ENCODE peak calls at places on chromosomes 13 and 19, in seven cellular contexts. P is glomerular endothelial cell; I is BE2C; G is GM04503; Q is activated naive CD8-positive, alpha-beta T cell treated with anti-CD3 and anti-CD28 coated beads, Interleukin-2, amount 50 U/mL, for 16 hours; T is activated CD4-positive, alpha-beta T cell treated with anti-CD3 and anti-CD28 coated beads, Interleukin-2, amount 50 U/mL, for 1 hour; N is stimulated activated CD4-positive, alpha-beta T cell treated with anti-CD3 and anti-CD28 coated beads, Interleukin-4, amount 100 ng/mL, for 24 hours. K is an unnamed sample.

GRCh38 chr19:2326699-2327360 is 1.6 kb downstream of the LSM7 start:
- DNase-seq in P (no peak), I (no peak), G (no peak), Q (no peak), T (no peak), N (no peak), K (no peak)

GRCh38 chr19:48419158-48419920 is 25.9 kb downstream of the GRIN2D start:
- DNase-seq in P (no peak), I (peak; percentile 82), G (no peak), Q (peak; percentile 30), T (peak; percentile 63), N (peak; percentile 73), K (peak; percentile 67)

GRCh38 chr19:8252922-8253589 is 43.9 kb downstream of the CERS4 start:
- DNase-seq in P (no peak), I (peak; percentile 86), G (peak; percentile 18), Q (peak; percentile 72), T (peak; percentile 86), N (peak; percentile 86), K (peak; percentile 77)

GRCh38 chr19:3179739-3180293 is 1.2 kb downstream of the S1PR4 start:
- DNase-seq in P (no peak), I (no peak), G (no peak), Q (no peak), T (peak; percentile 12), N (peak; percentile 53), K (no peak)

GRCh38 chr13:31201341-31202024 is 1.7 kb downstream of the B3GLCT start:
- DNase-seq in P (no peak), I (peak; percentile 47), G (no peak), Q (no peak), T (no peak), N (no peak), K (no peak)

GRCh38 chr19:6712692-6713670 is 7.5 kb downstream of the C3 start:
- DNase-seq in P (no peak), I (no peak), G (no peak), Q (no peak), T (no peak), N (no peak), K (no peak)

GRCh38 chr19:4198467-4199126 is 16.1 kb downstream of the ANKRD24 start:
- DNase-seq in P (no peak), I (no peak), G (no peak), Q (no peak), T (no peak), N (no peak), K (no peak)

GRCh38 chr13:25489238-25489637 is 117.5 kb downstream of the ATP8A2 start:
- DNase-seq in P (no peak), I (no peak), G (no peak), Q (no peak), T (no peak), N (no peak), K (no peak)

GRCh38 chr19:45468159-45468651 is 409 bp downstream of the FOSB start:
- DNase-seq in P (no peak), I (no peak), G (no peak), Q (no peak), T (peak; percentile 47), N (peak; percentile 39), K (no peak)

GRCh38 chr19:2394054-2394668 is 33.2 kb downstream of the TIMM13 start:
- DNase-seq in P (no peak), I (no peak), G (no peak), Q (no peak), T (no peak), N (no peak), K (peak; percentile 42)

GRCh38 chr19:11737964-11738745 is 591 bp downstream of the ZNF823 start:
- DNase-seq in P (no peak), I (peak; percentile 54), G (no peak), Q (no peak), T (peak; percentile 28), N (peak; percentile 32), K (peak; percentile 31)

GRCh38 chr19:964761-965694 is 19.1 kb upstream of the WDR18 start:
- DNase-seq in P (no peak), I (no peak), G (no peak), Q (no peak), T (no peak), N (no peak), K (no peak)

GRCh38 chr19:48556163-48556562 is 4.2 kb downstream of the SULT2B1 start:
- DNase-seq in P (no peak), I (no peak), G (no peak), Q (no peak), T (no peak), N (no peak), K (no peak)

GRCh38 chr19:40489882-40490230 is 23.1 kb downstream of the SPTBN4 start:
- DNase-seq in P (no peak), I (no peak), G (no peak), Q (no peak), T (no peak), N (no peak), K (no peak)

GRCh38 chr13:99366075-99366987 is 59.1 kb upstream of the GPR183 start:
- DNase-seq in P (no peak), I (no peak), G (no peak), Q (no peak), T (no peak), N (peak; percentile 20), K (peak; percentile 66)

GRCh38 chr19:52270266-52270885 is 989 bp downstream of the ZNF766 start:
- DNase-seq in P (no peak), I (peak; percentile 26), G (peak; percentile 4), Q (no peak), T (peak; percentile 4), N (peak; percentile 10), K (peak; percentile 10)

GRCh38 chr13:113951246-113951999 is 22.5 kb downstream of the C13orf46 start:
- DNase-seq in P (no peak), I (peak; percentile 80), G (no peak), Q (peak; percentile 29), T (peak; percentile 41), N (peak; percentile 66), K (peak; percentile 66)

GRCh38 chr13:28503182-28503980 is 8.5 kb upstream of the FLT1 start:
- DNase-seq in P (no peak), I (no peak), G (no peak), Q (no peak), T (no peak), N (no peak), K (no peak)

GRCh38 chr19:867301-867793 is 7.9 kb downstream of the CFD start:
- DNase-seq in P (no peak), I (no peak), G (no peak), Q (no peak), T (no peak), N (no peak), K (no peak)

GRCh38 chr13:60001892-60002291 is 161.8 kb downstream of the DIAPH3 start:
- DNase-seq in P (no peak), I (no peak), G (no peak), Q (no peak), T (no peak), N (no peak), K (no peak)

GRCh38 chr13:97211357-97211756 is 10.8 kb upstream of the MBNL2 start:
- DNase-seq in P (no peak), I (no peak), G (no peak), Q (no peak), T (no peak), N (no peak), K (no peak)

GRCh38 chr13:113403255-113404104 is 39.5 kb upstream of the GRTP1 start:
- DNase-seq in P (no peak), I (no peak), G (no peak), Q (no peak), T (no peak), N (no peak), K (no peak)

GRCh38 chr13:46053162-46054012 is 841 bp upstream of the ZC3H13 start:
- DNase-seq in P (no peak), I (no peak), G (no peak), Q (no peak), T (no peak), N (no peak), K (no peak)

GRCh38 chr19:37905936-37906867 is at the start of gene WDR87:
- DNase-seq in P (no peak), I (no peak), G (no peak), Q (no peak), T (peak; percentile 35), N (peak; percentile 38), K (peak; percentile 61)

GRCh38 chr19:40225440-40226305 is 816 bp downstream of the CCNP start:
- DNase-seq in P (no peak), I (no peak), G (peak; percentile 21), Q (no peak), T (no peak), N (no peak), K (no peak)

GRCh38 chr13:113856716-113857065 is 7.2 kb downstream of the GAS6 start:
- DNase-seq in P (no peak), I (no peak), G (no peak), Q (no peak), T (no peak), N (no peak), K (no peak)

GRCh38 chr19:35153701-35154534 is 617 bp upstream of the FXYD5 start:
- DNase-seq in P (no peak), I (peak; percentile 44), G (no peak), Q (peak; percentile 52), T (peak; percentile 78), N (peak; percentile 81), K (peak; percentile 63)